ENCODE peak calls at places on chromosome 2, in nine cellular contexts. Y is AG04450; N is endothelial cell; V is AG04449; Z is progenitor cell of endocrine pancreas; W is uterus; S is activated CD8-positive, alpha-beta T cell treated with anti-CD3 and anti-CD28 coated beads for 36 hours; M is neural crest cell; A is heart left ventricle. H is an unnamed sample.

GRCh38 chr2:4214444-4215295 is 511.3 kb downstream of the DCDC2C start:
- DNase-seq in Y (no peak), N (no peak), V (no peak), Z (no peak), W (no peak), S (no peak), M (no peak), A (no peak), H (no peak)

GRCh38 chr2:64978514-64979268 is 10.5 kb upstream of the SLC1A4 start:
- DNase-seq in Y (no peak), N (no peak), V (no peak), Z (no peak), W (no peak), S (no peak), M (no peak), A (no peak), H (no peak)

GRCh38 chr2:54574107-54574859 is 118.2 kb downstream of the SPTBN1 start:
- DNase-seq in Y (no peak), N (no peak), V (no peak), Z (no peak), W (no peak), S (peak; percentile 78), M (no peak), A (peak; percentile 62), H (no peak)

GRCh38 chr2:28233070-28233718 is 159.5 kb upstream of the FOSL2 start:
- DNase-seq in Y (no peak), N (no peak), V (no peak), Z (no peak), W (no peak), S (no peak), M (no peak), A (no peak), H (no peak)

GRCh38 chr2:98959759-98960507 is 23.9 kb upstream of the CRACDL start:
- DNase-seq in Y (no peak), N (no peak), V (no peak), Z (no peak), W (no peak), S (no peak), M (no peak), A (no peak), H (no peak)

GRCh38 chr2:129085386-129085785 is 766.7 kb upstream of the HS6ST1 start:
- DNase-seq in Y (no peak), N (no peak), V (no peak), Z (no peak), W (no peak), S (no peak), M (no peak), A (no peak), H (no peak)

GRCh38 chr2:224029876-224030275 is 9.2 kb downstream of the SERPINE2 start:
- DNase-seq in Y (no peak), N (no peak), V (no peak), Z (no peak), W (no peak), S (no peak), M (no peak), A (no peak), H (no peak)

GRCh38 chr2:88450925-88451575 is 1.4 kb downstream of the FOXI3 start:
- DNase-seq in Y (no peak), N (no peak), V (no peak), Z (no peak), W (no peak), S (no peak), M (no peak), A (no peak), H (no peak)

GRCh38 chr2:219344756-219345458 is 12.4 kb upstream of the RESP18 start:
- DNase-seq in Y (no peak), N (no peak), V (no peak), Z (no peak), W (no peak), S (no peak), M (no peak), A (peak; percentile 51), H (no peak)

GRCh38 chr2:176781570-176782217 is 430.9 kb upstream of the HNRNPA3 start:
- DNase-seq in Y (no peak), N (no peak), V (no peak), Z (no peak), W (no peak), S (peak; percentile 7), M (no peak), A (no peak), H (no peak)

GRCh38 chr2:185050804-185051203 is 452.5 kb downstream of the ZNF804A start:
- DNase-seq in Y (no peak), N (no peak), V (no peak), Z (no peak), W (no peak), S (no peak), M (no peak), A (no peak), H (no peak)

GRCh38 chr2:121283670-121284245 is 1.2 kb downstream of the TFCP2L1 start:
- DNase-seq in Y (no peak), N (no peak), V (no peak), Z (no peak), W (no peak), S (no peak), M (no peak), A (no peak), H (no peak)

GRCh38 chr2:144449028-144449406 is 70.9 kb downstream of the ZEB2 start:
- DNase-seq in Y (no peak), N (no peak), V (no peak), Z (no peak), W (no peak), S (peak; percentile 10), M (no peak), A (no peak), H (no peak)

GRCh38 chr2:5845798-5846197 is 153.6 kb downstream of the SOX11 start:
- DNase-seq in Y (no peak), N (no peak), V (no peak), Z (no peak), W (no peak), S (no peak), M (no peak), A (no peak), H (no peak)

GRCh38 chr2:195532628-195533271 is 124.3 kb upstream of the SLC39A10 start:
- DNase-seq in Y (no peak), N (no peak), V (no peak), Z (no peak), W (no peak), S (peak; percentile 25), M (no peak), A (no peak), H (no peak)

GRCh38 chr2:196274387-196274809 is 103.0 kb upstream of the STK17B start:
- DNase-seq in Y (no peak), N (no peak), V (no peak), Z (no peak), W (no peak), S (no peak), M (no peak), A (no peak), H (no peak)

GRCh38 chr2:25885933-25886332 is 7.6 kb upstream of the ASXL2 start:
- DNase-seq in Y (peak; percentile 72), N (no peak), V (peak; percentile 60), Z (no peak), W (no peak), S (no peak), M (no peak), A (no peak), H (no peak)

GRCh38 chr2:75808793-75809535 is 98.2 kb upstream of the GCFC2 start:
- DNase-seq in Y (no peak), N (no peak), V (no peak), Z (no peak), W (no peak), S (no peak), M (no peak), A (no peak), H (no peak)

DNA sequence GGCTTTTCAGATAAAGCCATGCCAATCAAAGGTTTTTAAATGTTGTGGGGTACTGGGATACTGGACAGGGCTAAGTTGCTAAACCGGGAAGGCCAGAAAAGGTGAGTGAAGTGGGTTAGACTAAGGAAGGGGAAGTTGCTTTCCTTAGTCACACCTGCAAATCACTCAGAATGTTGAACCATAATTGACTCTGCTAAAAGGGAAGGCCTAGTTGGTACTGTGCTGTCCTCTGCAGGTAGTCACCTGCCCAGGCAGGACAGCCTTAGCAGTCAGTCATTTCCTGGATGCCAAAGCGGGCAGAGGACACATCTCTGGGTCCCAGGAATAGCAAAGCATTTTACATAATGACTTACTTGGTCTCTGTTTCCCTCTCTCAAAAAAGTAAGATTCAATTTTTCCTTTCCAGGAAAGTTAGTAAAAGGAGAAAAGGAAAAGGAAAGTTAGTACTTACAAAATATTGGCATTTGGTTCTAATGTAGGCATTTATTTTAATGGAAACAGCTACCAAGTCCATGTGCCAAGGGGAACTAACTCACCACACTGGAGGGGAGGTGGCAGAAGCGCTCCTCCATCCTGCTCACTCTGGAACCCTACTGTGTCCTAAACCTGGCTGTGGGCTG is 60.2 kb downstream of the RFTN2 start:
- DNase-seq in Y (no peak), N (no peak), V (no peak), Z (no peak), W (no peak), S (no peak), M (no peak), A (no peak), H (no peak)
- TF ChIP-seq CTCF in Y (no peak), N (no peak), V (no peak), Z (no peak), W (no peak), S (no peak), M (no peak), A (no peak), H (peak; percentile 45)

DNA sequence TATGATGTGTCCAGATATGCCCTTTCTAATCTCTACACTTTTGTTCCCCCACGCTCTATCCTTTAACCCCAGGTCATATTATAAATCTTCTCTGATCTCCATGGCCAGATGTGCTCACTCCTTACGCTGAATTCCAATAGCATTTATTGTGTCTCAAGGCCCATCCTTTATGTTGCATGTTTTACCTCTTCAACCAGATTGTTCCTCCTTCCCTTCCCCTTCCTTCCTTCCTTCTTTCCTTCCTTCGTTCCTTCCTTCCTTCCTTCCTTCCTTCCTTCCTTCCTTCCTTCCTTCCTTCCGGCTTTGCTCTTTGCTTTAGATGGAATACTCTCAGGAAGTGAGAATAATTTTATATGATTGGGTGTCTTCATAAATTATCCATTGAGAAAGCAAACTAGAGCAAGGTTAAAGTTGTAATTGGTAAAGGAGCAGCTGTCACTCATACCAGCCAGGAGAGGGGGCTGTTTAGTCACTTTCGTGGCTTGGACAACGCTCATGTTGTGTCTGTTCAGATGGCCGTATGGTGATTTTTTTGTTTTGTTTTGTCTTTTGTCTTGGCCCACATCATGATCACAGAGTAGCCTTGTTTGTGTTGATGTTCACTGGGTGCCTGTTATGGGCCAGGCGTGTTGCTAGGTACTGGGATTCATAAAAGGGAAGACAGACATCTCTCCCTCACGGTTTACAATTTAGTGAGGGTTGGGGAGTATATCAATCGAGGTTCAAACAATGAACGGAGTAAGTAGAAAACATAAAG is 68.0 kb downstream of the DAW1 start:
- DNase-seq in Y (no peak), N (no peak), V (no peak), Z (no peak), W (no peak), S (peak; percentile 7), M (peak; percentile 24), A (no peak), H (peak; percentile 6)
- TF ChIP-seq CTCF in Y (peak; percentile 49), N (peak; percentile 31), V (peak; percentile 23), Z (peak; percentile 66), W (no peak), S (peak; percentile 28), M (peak; percentile 69), A (peak; percentile 38), H (peak; percentile 72)

GRCh38 chr2:208256192-208256782 is 1.4 kb upstream of the IDH1 start:
- DNase-seq in Y (no peak), N (no peak), V (no peak), Z (no peak), W (no peak), S (peak; percentile 11), M (no peak), A (no peak), H (no peak)
- TF ChIP-seq CTCF in Y (peak; percentile 7), N (peak; percentile 29), V (no peak), Z (peak; percentile 37), W (no peak), S (peak; percentile 18), M (peak; percentile 27), A (no peak), H (peak; percentile 57)

GRCh38 chr2:111135910-111136297 is 15.2 kb downstream of the BCL2L11 start:
- DNase-seq in Y (no peak), N (no peak), V (no peak), Z (no peak), W (no peak), S (no peak), M (no peak), A (peak; percentile 46), H (no peak)
- TF ChIP-seq CTCF in Y (no peak), N (no peak), V (no peak), Z (no peak), W (no peak), S (no peak), M (peak; percentile 20), A (peak; percentile 27), H (peak; percentile 42)

H was measured in epithelial cell of proximal tubule.